ENCODE peak calls at places on chromosomes 2 and 18, in nine cellular contexts. Q is GOT3; E is stimulated activated CD4-positive, alpha-beta T cell treated with anti-CD3 and anti-CD28 coated beads, Interleukin-2, amount 100 ng/mL, for 48 hours; K is A549; L is NCI-H1092; Y is amniotic stem cell; N is cardiac muscle cell; O is C1 segment of cervical spinal cord; A is ovary. B is an unnamed sample.
A peak's percentile ranks its signal among the peaks of the same experiment; 100 is the strongest.

GRCh38 chr2:235950473-235950809 is 217.7 kb downstream of the GBX2 start:
- DNase-seq in Q (no peak), E (no peak), K (no peak), L (no peak), Y (no peak), N (no peak), O (no peak), A (no peak), B (no peak)

GRCh38 chr2:239431536-239431935 is 30.7 kb upstream of the HDAC4 start:
- DNase-seq in Q (no peak), E (no peak), K (no peak), L (no peak), Y (no peak), N (no peak), O (no peak), A (no peak), B (no peak)

GRCh38 chr2:40032650-40033319 is 253.7 kb upstream of the THUMPD2 start:
- DNase-seq in Q (no peak), E (no peak), K (no peak), L (no peak), Y (peak; percentile 84), N (no peak), O (no peak), A (no peak), B (no peak)

GRCh38 chr18:37456873-37457272 is 108.7 kb downstream of the CELF4 start:
- DNase-seq in Q (no peak), E (no peak), K (no peak), L (no peak), Y (no peak), N (no peak), O (no peak), A (no peak), B (no peak)

GRCh38 chr18:70181015-70181414 is 24.5 kb downstream of the RTTN start:
- DNase-seq in Q (no peak), E (no peak), K (peak; percentile 84), L (no peak), Y (no peak), N (no peak), O (no peak), A (no peak), B (peak; percentile 5)

GRCh38 chr2:162060522-162060921 is 13.5 kb downstream of the DPP4 start:
- DNase-seq in Q (no peak), E (no peak), K (no peak), L (no peak), Y (no peak), N (no peak), O (no peak), A (no peak), B (no peak)

GRCh38 chr2:20404950-20405349 is 41.9 kb upstream of the RHOB start:
- DNase-seq in Q (no peak), E (no peak), K (no peak), L (no peak), Y (no peak), N (no peak), O (no peak), A (no peak), B (no peak)

GRCh38 chr2:77127345-77127744 is 394.8 kb downstream of the LRRTM4 start:
- DNase-seq in Q (no peak), E (no peak), K (no peak), L (no peak), Y (no peak), N (no peak), O (no peak), A (no peak), B (no peak)

GRCh38 chr2:100796499-100797100 is 23.3 kb upstream of the NPAS2 start:
- DNase-seq in Q (no peak), E (no peak), K (no peak), L (no peak), Y (no peak), N (no peak), O (no peak), A (no peak), B (peak; percentile 46)

GRCh38 chr18:3747176-3747973 is 297.4 kb downstream of the TGIF1 start:
- DNase-seq in Q (no peak), E (no peak), K (no peak), L (no peak), Y (no peak), N (no peak), O (no peak), A (no peak), B (peak; percentile 31)

GRCh38 chr18:9683418-9684396 is 24.4 kb upstream of the RAB31 start:
- DNase-seq in Q (peak; percentile 1), E (no peak), K (peak; percentile 83), L (no peak), Y (peak; percentile 44), N (no peak), O (no peak), A (peak; percentile 43), B (peak; percentile 75)

GRCh38 chr2:150339951-150340350 is 147.5 kb downstream of the RND3 start:
- DNase-seq in Q (no peak), E (no peak), K (no peak), L (peak; percentile 13), Y (no peak), N (no peak), O (no peak), A (no peak), B (no peak)

GRCh38 chr2:211928186-211928585 is 610.4 kb downstream of the ERBB4 start:
- DNase-seq in Q (no peak), E (no peak), K (no peak), L (no peak), Y (no peak), N (no peak), O (no peak), A (no peak), B (no peak)

GRCh38 chr2:241895732-241896641 is 26.5 kb downstream of the RTP5 start:
- DNase-seq in Q (no peak), E (no peak), K (peak; percentile 55), L (no peak), Y (no peak), N (peak; percentile 55), O (no peak), A (peak; percentile 70), B (no peak)

GRCh38 chr2:218010116-218010837 is 7.5 kb upstream of the TNS1 start:
- DNase-seq in Q (peak; percentile 38), E (peak; percentile 14), K (peak; percentile 25), L (no peak), Y (no peak), N (peak; percentile 66), O (peak; percentile 12), A (peak; percentile 83), B (peak; percentile 76)

GRCh38 chr18:39825485-39825884 is 2129.5 kb upstream of the PIK3C3 start:
- DNase-seq in Q (no peak), E (no peak), K (peak; percentile 4), L (no peak), Y (no peak), N (no peak), O (no peak), A (no peak), B (no peak)

GRCh38 chr18:57864615-57865121 is 61.6 kb upstream of the ATP8B1 start:
- DNase-seq in Q (no peak), E (no peak), K (no peak), L (no peak), Y (no peak), N (no peak), O (no peak), A (no peak), B (no peak)

GRCh38 chr2:100214265-100214961 is 72.0 kb upstream of the AFF3 start:
- DNase-seq in Q (no peak), E (no peak), K (no peak), L (peak; percentile 66), Y (no peak), N (no peak), O (no peak), A (peak; percentile 36), B (no peak)

GRCh38 chr18:2907459-2908145 is 60.8 kb downstream of the EMILIN2 start:
- DNase-seq in Q (no peak), E (no peak), K (no peak), L (no peak), Y (no peak), N (no peak), O (no peak), A (no peak), B (no peak)

GRCh38 chr18:40760251-40760650 is 1194.8 kb upstream of the PIK3C3 start:
- DNase-seq in Q (no peak), E (no peak), K (no peak), L (no peak), Y (no peak), N (no peak), O (no peak), A (no peak), B (no peak)

GRCh38 chr2:151979694-151980093 is 119.2 kb downstream of the CACNB4 start:
- DNase-seq in Q (no peak), E (no peak), K (no peak), L (no peak), Y (no peak), N (peak; percentile 6), O (no peak), A (no peak), B (no peak)

GRCh38 chr2:39435974-39436591 is 1.0 kb downstream of the MAP4K3 start:
- DNase-seq in Q (no peak), E (no peak), K (no peak), L (no peak), Y (no peak), N (peak; percentile 44), O (no peak), A (no peak), B (no peak)

GRCh38 chr18:31204169-31204568 is 41.5 kb upstream of the DSC1 start:
- DNase-seq in Q (no peak), E (no peak), K (no peak), L (no peak), Y (no peak), N (no peak), O (no peak), A (no peak), B (no peak)

GRCh38 chr2:8684885-8685696 is 3.2 kb downstream of the ID2 start:
- DNase-seq in Q (peak; percentile 57), E (peak; percentile 59), K (peak; percentile 63), L (peak; percentile 38), Y (no peak), N (peak; percentile 84), O (peak; percentile 38), A (peak; percentile 75), B (peak; percentile 73)

GRCh38 chr2:239316562-239317465 is 84.0 kb downstream of the HDAC4 start:
- DNase-seq in Q (no peak), E (no peak), K (no peak), L (no peak), Y (no peak), N (no peak), O (no peak), A (peak; percentile 58), B (no peak)

GRCh38 chr2:47725808-47726207 is 57.1 kb upstream of the MSH6 start:
- DNase-seq in Q (no peak), E (no peak), K (no peak), L (no peak), Y (no peak), N (no peak), O (no peak), A (no peak), B (no peak)

GRCh38 chr2:86012017-86012712 is 93.5 kb downstream of the POLR1A start:
- DNase-seq in Q (no peak), E (no peak), K (no peak), L (no peak), Y (no peak), N (no peak), O (no peak), A (no peak), B (no peak)

GRCh38 chr18:8785855-8786765 is 80.8 kb downstream of the MTCL1 start:
- DNase-seq in Q (no peak), E (no peak), K (no peak), L (no peak), Y (no peak), N (no peak), O (no peak), A (no peak), B (no peak)

GRCh38 chr2:59528525-59528924 is 1024.9 kb downstream of the BCL11A start:
- DNase-seq in Q (no peak), E (no peak), K (no peak), L (no peak), Y (no peak), N (no peak), O (no peak), A (no peak), B (no peak)

GRCh38 chr2:181850914-181851560 is 40.5 kb upstream of the ITPRID2 start:
- DNase-seq in Q (no peak), E (no peak), K (no peak), L (no peak), Y (no peak), N (no peak), O (no peak), A (no peak), B (no peak)

GRCh38 chr18:5155907-5156287 is 41.2 kb downstream of the AKAIN1 start:
- DNase-seq in Q (no peak), E (no peak), K (no peak), L (no peak), Y (no peak), N (no peak), O (no peak), A (no peak), B (no peak)